ENCODE peak calls at places on chromosome 19, in ten cellular contexts. H is PC-9, C is GM06990, O is DMS 273 treated with DMSO at 0.1 percent for 48 hours, Q is skeletal muscle cell, K is foreskin fibroblast, T is GM13977, V is right lobe of liver, J is GDM1, Z is AG04449. D is an unnamed sample.

GRCh38 chr19:5677156-5677555 is 3.2 kb downstream of the MICOS13 start:
- DNase-seq in H (no peak), C (no peak), O (no peak), Q (no peak), K (no peak), T (no peak), V (no peak), J (no peak), Z (no peak), D (no peak)

GRCh38 chr19:18464646-18465045 is 26.7 kb upstream of the ISYNA1 start:
- DNase-seq in H (no peak), C (no peak), O (no peak), Q (peak), K (peak), T (no peak), V (peak), J (no peak), Z (peak), D (no peak)

GRCh38 chr19:6632002-6632621 is 37.8 kb downstream of the TNFSF14 start:
- DNase-seq in H (peak), C (peak), O (peak), Q (no peak), K (peak), T (peak), V (peak), J (peak), Z (no peak), D (peak)

GRCh38 chr19:38781058-38781457 is 7.7 kb upstream of the LGALS7 start:
- DNase-seq in H (no peak), C (no peak), O (no peak), Q (no peak), K (no peak), T (no peak), V (no peak), J (no peak), Z (no peak), D (no peak)

GRCh38 chr19:10227215-10227971 is 3.7 kb downstream of the S1PR2 start:
- DNase-seq in H (peak), C (no peak), O (no peak), Q (no peak), K (peak), T (no peak), V (no peak), J (no peak), Z (no peak), D (no peak)

GRCh38 chr19:52216401-52216800 is 26.5 kb downstream of the PPP2R1A start:
- DNase-seq in H (no peak), C (no peak), O (no peak), Q (no peak), K (no peak), T (no peak), V (no peak), J (no peak), Z (no peak), D (no peak)

GRCh38 chr19:51327066-51327985 is 14.6 kb downstream of the VSIG10L start:
- DNase-seq in H (no peak), C (peak), O (no peak), Q (no peak), K (peak), T (peak), V (no peak), J (no peak), Z (no peak), D (peak)

GRCh38 chr19:42313096-42313839 is at the start of gene TMEM145:
- DNase-seq in H (no peak), C (peak), O (peak), Q (no peak), K (no peak), T (peak), V (no peak), J (no peak), Z (no peak), D (peak)

GRCh38 chr19:17530586-17530985 is 19.1 kb downstream of the PGLS start:
- DNase-seq in H (no peak), C (no peak), O (no peak), Q (no peak), K (no peak), T (no peak), V (no peak), J (no peak), Z (no peak), D (no peak)

GRCh38 chr19:49506575-49507105 is 5.8 kb upstream of the FCGRT start:
- DNase-seq in H (no peak), C (no peak), O (no peak), Q (no peak), K (peak), T (peak), V (peak), J (peak), Z (no peak), D (peak)

GRCh38 chr19:42216653-42217521 is 590 bp downstream of the DEDD2 start:
- DNase-seq in H (peak), C (peak), O (no peak), Q (no peak), K (peak), T (no peak), V (peak), J (peak), Z (no peak), D (peak)

GRCh38 chr19:30792561-30793505 is 420.6 kb downstream of the ZNF536 start:
- DNase-seq in H (no peak), C (no peak), O (no peak), Q (no peak), K (no peak), T (no peak), V (no peak), J (no peak), Z (no peak), D (no peak)

GRCh38 chr19:44142014-44142523 is 715 bp downstream of the ZNF234 start:
- DNase-seq in H (no peak), C (no peak), O (no peak), Q (no peak), K (peak), T (no peak), V (no peak), J (no peak), Z (no peak), D (no peak)

GRCh38 chr19:35693835-35694599 is 10.3 kb upstream of the ZBTB32 start:
- DNase-seq in H (peak), C (peak), O (peak), Q (no peak), K (peak), T (peak), V (peak), J (peak), Z (no peak), D (peak)

GRCh38 chr19:29526730-29527499 is 1.1 kb downstream of the VSTM2B start:
- DNase-seq in H (no peak), C (peak), O (peak), Q (no peak), K (no peak), T (peak), V (no peak), J (no peak), Z (no peak), D (peak)

GRCh38 chr19:29311391-29311790 is 98.4 kb upstream of the UQCRFS1 start:
- DNase-seq in H (no peak), C (no peak), O (peak), Q (no peak), K (no peak), T (no peak), V (no peak), J (no peak), Z (no peak), D (no peak)

GRCh38 chr19:44869728-44870470 is 21.2 kb upstream of the TOMM40 start:
- DNase-seq in H (no peak), C (no peak), O (no peak), Q (peak), K (no peak), T (no peak), V (no peak), J (peak), Z (no peak), D (no peak)

GRCh38 chr19:13156968-13157882 is 7.0 kb downstream of the IER2 start:
- DNase-seq in H (no peak), C (no peak), O (no peak), Q (no peak), K (no peak), T (no peak), V (no peak), J (no peak), Z (no peak), D (no peak)

GRCh38 chr19:17522988-17523872 is 11.8 kb downstream of the PGLS start:
- DNase-seq in H (no peak), C (peak), O (no peak), Q (no peak), K (no peak), T (peak), V (peak), J (peak), Z (no peak), D (peak)

GRCh38 chr19:43777163-43777700 is 3.5 kb downstream of the KCNN4 start:
- DNase-seq in H (peak), C (no peak), O (no peak), Q (no peak), K (no peak), T (peak), V (no peak), J (peak), Z (no peak), D (peak)

GRCh38 chr19:5542665-5543064 is 25.1 kb downstream of the TINCR start:
- DNase-seq in H (no peak), C (no peak), O (no peak), Q (no peak), K (no peak), T (no peak), V (no peak), J (no peak), Z (no peak), D (no peak)

GRCh38 chr19:13051581-13052165 is 51.0 kb downstream of the LYL1 start:
- DNase-seq in H (peak), C (no peak), O (no peak), Q (no peak), K (no peak), T (no peak), V (no peak), J (no peak), Z (no peak), D (no peak)

GRCh38 chr19:7515091-7515470 is 822 bp upstream of the ZNF358 start:
- DNase-seq in H (no peak), C (no peak), O (no peak), Q (no peak), K (peak), T (no peak), V (no peak), J (no peak), Z (no peak), D (no peak)

GRCh38 chr19:7535035-7535992 is at the start of gene PNPLA6:
- DNase-seq in H (peak), C (peak), O (peak), Q (peak), K (peak), T (peak), V (peak), J (peak), Z (no peak), D (peak)

GRCh38 chr19:13597625-13598024 is 91.3 kb upstream of the CACNA1A start:
- DNase-seq in H (peak), C (no peak), O (peak), Q (peak), K (peak), T (peak), V (peak), J (peak), Z (peak), D (peak)

GRCh38 chr19:23949611-23950010 is 34.9 kb downstream of the ZNF726 start:
- DNase-seq in H (no peak), C (no peak), O (no peak), Q (no peak), K (peak), T (no peak), V (no peak), J (no peak), Z (no peak), D (no peak)

GRCh38 chr19:47779524-47780214 is 1.2 kb downstream of the SELENOW start:
- DNase-seq in H (no peak), C (no peak), O (no peak), Q (no peak), K (no peak), T (no peak), V (no peak), J (no peak), Z (no peak), D (no peak)

GRCh38 chr19:48490980-48491792 is 20.4 kb downstream of the LMTK3 start:
- DNase-seq in H (no peak), C (peak), O (no peak), Q (no peak), K (no peak), T (peak), V (no peak), J (no peak), Z (no peak), D (peak)

GRCh38 chr19:17155251-17155650 is 59.9 kb upstream of the USE1 start:
- DNase-seq in H (no peak), C (no peak), O (no peak), Q (no peak), K (no peak), T (no peak), V (no peak), J (no peak), Z (no peak), D (no peak)

GRCh38 chr19:6710273-6711077 is 10.0 kb downstream of the C3 start:
- DNase-seq in H (no peak), C (no peak), O (no peak), Q (no peak), K (no peak), T (no peak), V (no peak), J (no peak), Z (no peak), D (peak)

GRCh38 chr19:18202759-18203407 is 959 bp downstream of the RAB3A start:
- DNase-seq in H (no peak), C (peak), O (no peak), Q (no peak), K (no peak), T (peak), V (no peak), J (no peak), Z (no peak), D (no peak)

GRCh38 chr19:590396-590745 is 690 bp downstream of the HCN2 start:
- DNase-seq in H (no peak), C (no peak), O (no peak), Q (no peak), K (no peak), T (no peak), V (no peak), J (no peak), Z (no peak), D (no peak)

GRCh38 chr19:58558066-58558622 is at the start of gene UBE2M:
- DNase-seq in H (no peak), C (no peak), O (no peak), Q (no peak), K (no peak), T (no peak), V (peak), J (no peak), Z (no peak), D (no peak)

GRCh38 chr19:17107546-17108452 is 32.2 kb downstream of the MYO9B start:
- DNase-seq in H (peak), C (peak), O (no peak), Q (peak), K (peak), T (no peak), V (peak), J (no peak), Z (peak), D (no peak)

GRCh38 chr19:3310280-3310679 is 56.1 kb upstream of the NFIC start:
- DNase-seq in H (no peak), C (no peak), O (no peak), Q (no peak), K (no peak), T (no peak), V (no peak), J (no peak), Z (no peak), D (no peak)

GRCh38 chr19:36169084-36169760 is 17.0 kb upstream of the COX7A1 start:
- DNase-seq in H (no peak), C (no peak), O (peak), Q (no peak), K (no peak), T (no peak), V (no peak), J (no peak), Z (no peak), D (no peak)